ENCODE peak calls at places on chromosomes 12 and 14, in four cellular contexts. C, W, L and Q are unnamed samples.

GRCh38 chr14:99724196-99724891 is 40.2 kb downstream of the CYP46A1 start:
- DNase-seq in C (no peak), W (no peak), L (no peak), Q (no peak)

GRCh38 chr12:9773216-9773877 is 12.6 kb upstream of the CD69 start:
- DNase-seq in C (no peak), W (no peak), L (no peak), Q (no peak)

GRCh38 chr12:20125259-20125919 is 242.9 kb upstream of the PDE3A start:
- DNase-seq in C (no peak), W (no peak), L (no peak), Q (no peak)

GRCh38 chr12:127819066-127819465 is 447.9 kb upstream of the TMEM132C start:
- DNase-seq in C (no peak), W (no peak), L (no peak), Q (no peak)

GRCh38 chr12:17527021-17527420 is 563.0 kb downstream of the RERGL start:
- DNase-seq in C (no peak), W (no peak), L (no peak), Q (no peak)

GRCh38 chr14:53458368-53458814 is 305.3 kb upstream of the DDHD1 start:
- DNase-seq in C (no peak), W (peak), L (no peak), Q (no peak)

GRCh38 chr14:93114068-93114710 is 1.5 kb downstream of the ITPK1 start:
- DNase-seq in C (no peak), W (no peak), L (no peak), Q (no peak)

GRCh38 chr12:9793774-9794395 is 33.2 kb upstream of the CD69 start:
- DNase-seq in C (no peak), W (no peak), L (no peak), Q (no peak)

GRCh38 chr12:108833757-108834472 is 23.5 kb downstream of the SSH1 start:
- DNase-seq in C (no peak), W (no peak), L (peak), Q (peak)

GRCh38 chr12:108833355-108833733 is 24.0 kb downstream of the SSH1 start:
- DNase-seq in C (no peak), W (peak), L (peak), Q (peak)

GRCh38 chr12:108832208-108832607 is 25.2 kb downstream of the SSH1 start:
- DNase-seq in C (no peak), W (no peak), L (no peak), Q (no peak)

GRCh38 chr12:108831309-108831991 is 25.9 kb downstream of the SSH1 start:
- DNase-seq in C (no peak), W (no peak), L (no peak), Q (no peak)

DNA sequence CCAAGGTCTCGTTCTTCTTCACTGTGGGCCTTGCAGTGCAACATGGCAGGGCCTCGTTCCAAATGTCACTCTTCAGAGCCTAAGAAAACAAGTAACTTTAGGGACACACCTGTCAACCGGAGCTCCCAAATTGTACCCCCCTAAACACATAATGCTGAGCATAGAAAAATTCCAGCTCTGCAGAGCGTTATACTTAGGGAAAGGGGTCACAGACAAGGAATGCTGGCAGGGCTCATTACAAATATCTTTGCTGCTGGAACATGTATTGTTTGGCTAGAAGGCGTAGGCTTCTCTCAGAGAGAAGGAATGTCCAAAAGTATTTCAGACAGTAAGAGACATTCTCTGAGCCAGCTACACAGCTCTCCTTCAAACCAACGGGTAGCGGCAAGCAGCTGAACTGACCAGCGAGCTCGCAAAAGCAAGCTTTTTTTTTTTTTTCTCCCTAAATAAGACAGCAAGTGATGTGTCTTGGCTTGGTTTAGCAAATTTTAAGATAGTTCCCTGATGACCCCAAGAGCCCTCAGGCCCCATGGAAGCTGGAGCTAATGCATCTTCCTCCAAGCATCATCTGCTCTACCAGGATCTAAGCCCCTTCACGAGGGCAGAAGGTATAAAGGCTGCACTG is 24.5 kb downstream of the SSH1 start:
- DNase-seq in C (no peak), W (peak), L (no peak), Q (peak)
- H3K4me3 ChIP-seq in C (peak), W (no peak), L (peak), Q (peak)

GRCh38 chr12:30764251-30764650 is 9.5 kb upstream of the CAPRIN2 start:
- DNase-seq in C (no peak), W (no peak), L (no peak), Q (no peak)
- H3K4me3 ChIP-seq in C (no peak), W (no peak), L (no peak), Q (no peak)

GRCh38 chr14:70257526-70257925 is 68.8 kb upstream of the SLC8A3 start:
- DNase-seq in C (no peak), W (no peak), L (no peak), Q (no peak)

GRCh38 chr14:70254476-70254961 is 65.8 kb upstream of the SLC8A3 start:
- DNase-seq in C (no peak), W (no peak), L (peak), Q (peak)

GRCh38 chr14:70259420-70259819 is 70.7 kb upstream of the SLC8A3 start:
- DNase-seq in C (no peak), W (no peak), L (no peak), Q (no peak)
- H3K4me3 ChIP-seq in C (no peak), W (no peak), L (no peak), Q (no peak)

DNA sequence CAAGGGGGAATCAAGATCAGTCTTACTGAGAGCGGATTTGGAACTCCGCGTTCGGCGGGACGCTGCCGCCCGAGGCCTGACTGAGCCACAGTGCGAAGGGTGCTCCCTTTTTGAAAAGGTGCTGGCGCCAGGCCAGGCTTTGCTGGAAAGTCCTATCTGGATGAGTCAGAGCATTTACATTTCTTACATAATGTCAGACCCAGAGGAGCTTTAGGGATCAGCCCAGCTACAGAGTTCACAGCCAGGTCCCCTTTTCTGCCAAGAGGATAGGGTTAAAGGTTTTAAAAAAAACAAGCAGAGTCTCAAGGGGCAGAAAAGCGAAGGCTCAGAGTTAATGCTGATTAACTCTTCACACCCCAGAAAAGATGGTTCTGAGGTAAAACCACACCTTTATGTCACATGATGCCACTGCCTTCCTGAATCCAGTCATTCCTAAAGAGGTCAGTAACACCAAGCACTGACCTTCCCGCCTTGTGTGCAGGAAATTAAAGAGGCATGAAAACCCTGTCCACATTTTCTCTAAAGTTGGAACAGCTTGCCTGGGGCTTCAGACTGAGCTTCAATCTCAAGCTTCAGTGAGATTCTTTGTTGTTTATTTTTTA is 11.7 kb upstream of the FBXL14 start:
- DNase-seq in C (peak), W (peak), L (peak), Q (peak)
- H3K4me3 ChIP-seq in C (peak), W (peak), L (peak), Q (peak)

GRCh38 chr12:32686340-32686739 is 7.2 kb downstream of the DNM1L start:
- DNase-seq in C (no peak), W (no peak), L (no peak), Q (no peak)

GRCh38 chr12:32679091-32679909 is at the start of gene DNM1L:
- DNase-seq in C (peak), W (peak), L (peak), Q (peak)

GRCh38 chr12:32679910-32680217 is 763 bp downstream of the DNM1L start:
- DNase-seq in C (no peak), W (no peak), L (no peak), Q (no peak)

GRCh38 chr12:32681272-32681671 is 2.2 kb downstream of the DNM1L start:
- DNase-seq in C (no peak), W (no peak), L (no peak), Q (no peak)

DNA sequence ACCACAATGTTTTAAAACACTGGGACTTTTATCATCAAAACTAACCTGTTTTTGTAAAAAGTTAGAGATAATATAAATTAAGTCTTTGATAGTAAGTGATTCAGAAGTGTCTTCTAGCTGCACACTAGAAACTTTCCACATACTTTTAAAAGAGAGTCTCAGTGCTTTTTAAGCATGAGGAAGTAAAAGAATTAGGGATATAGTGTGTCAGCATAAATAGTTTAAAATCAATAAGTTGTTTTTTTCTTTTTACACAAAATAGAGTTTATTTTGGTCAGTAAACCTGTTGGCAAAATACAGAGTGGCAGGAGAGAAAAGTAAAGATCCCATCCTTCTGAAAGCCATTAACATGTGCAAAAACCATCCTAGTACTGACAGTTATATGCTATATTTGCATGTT is 1.7 kb downstream of the DNM1L start:
- DNase-seq in C (no peak), W (no peak), L (no peak), Q (no peak)
- H3K4me3 ChIP-seq in C (peak), W (no peak), L (peak), Q (peak)

GRCh38 chr12:46825526-46826414 is at the start of gene SLC38A4:
- DNase-seq in C (no peak), W (peak), L (peak), Q (peak)

GRCh38 chr12:46835785-46836184 is 10.0 kb upstream of the SLC38A4 start:
- DNase-seq in C (no peak), W (no peak), L (no peak), Q (no peak)

GRCh38 chr12:46830731-46831334 is 5.0 kb upstream of the SLC38A4 start:
- DNase-seq in C (no peak), W (no peak), L (peak), Q (no peak)

GRCh38 chr12:46832084-46832704 is 6.4 kb upstream of the SLC38A4 start:
- DNase-seq in C (no peak), W (no peak), L (no peak), Q (no peak)

DNA sequence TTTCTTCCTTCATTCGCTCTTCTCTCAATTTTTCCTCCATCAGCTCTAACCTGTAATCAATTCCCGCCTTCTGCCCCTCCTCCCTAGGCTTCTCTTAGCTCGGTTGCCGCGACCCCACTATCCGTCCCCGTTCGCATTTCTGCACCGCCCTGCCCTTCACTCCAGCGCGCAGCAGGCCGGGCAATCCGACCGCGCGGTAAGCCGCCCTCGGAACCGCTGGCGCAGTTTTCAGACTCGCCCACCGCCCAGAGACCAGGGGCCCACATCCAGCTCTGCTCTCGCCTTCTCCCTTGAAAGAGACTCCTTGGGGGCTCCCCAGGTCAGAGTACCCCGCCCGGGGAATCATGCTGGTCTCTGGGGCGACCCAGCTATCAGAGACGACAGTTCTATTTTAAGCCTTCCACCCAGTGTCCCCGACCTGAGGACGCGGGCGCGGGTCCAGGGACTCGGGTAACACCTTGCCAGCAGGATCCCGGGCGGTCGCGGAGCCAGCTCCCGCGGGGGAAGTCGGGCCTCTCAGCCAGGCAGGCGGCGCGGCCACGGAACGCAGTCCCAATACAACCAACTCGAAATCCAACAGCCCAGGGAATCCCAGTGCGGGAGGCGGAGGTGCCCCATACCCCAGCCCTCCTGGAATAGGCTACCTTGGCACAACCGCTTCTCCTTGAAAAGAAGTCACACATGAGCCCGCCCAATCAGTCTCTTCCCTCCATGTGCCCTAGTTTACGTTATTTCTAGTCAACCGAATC is 5.7 kb upstream of the SLC38A4 start:
- DNase-seq in C (no peak), W (no peak), L (peak), Q (peak)
- H3K4me3 ChIP-seq in C (peak), W (no peak), L (peak), Q (peak)

DNA sequence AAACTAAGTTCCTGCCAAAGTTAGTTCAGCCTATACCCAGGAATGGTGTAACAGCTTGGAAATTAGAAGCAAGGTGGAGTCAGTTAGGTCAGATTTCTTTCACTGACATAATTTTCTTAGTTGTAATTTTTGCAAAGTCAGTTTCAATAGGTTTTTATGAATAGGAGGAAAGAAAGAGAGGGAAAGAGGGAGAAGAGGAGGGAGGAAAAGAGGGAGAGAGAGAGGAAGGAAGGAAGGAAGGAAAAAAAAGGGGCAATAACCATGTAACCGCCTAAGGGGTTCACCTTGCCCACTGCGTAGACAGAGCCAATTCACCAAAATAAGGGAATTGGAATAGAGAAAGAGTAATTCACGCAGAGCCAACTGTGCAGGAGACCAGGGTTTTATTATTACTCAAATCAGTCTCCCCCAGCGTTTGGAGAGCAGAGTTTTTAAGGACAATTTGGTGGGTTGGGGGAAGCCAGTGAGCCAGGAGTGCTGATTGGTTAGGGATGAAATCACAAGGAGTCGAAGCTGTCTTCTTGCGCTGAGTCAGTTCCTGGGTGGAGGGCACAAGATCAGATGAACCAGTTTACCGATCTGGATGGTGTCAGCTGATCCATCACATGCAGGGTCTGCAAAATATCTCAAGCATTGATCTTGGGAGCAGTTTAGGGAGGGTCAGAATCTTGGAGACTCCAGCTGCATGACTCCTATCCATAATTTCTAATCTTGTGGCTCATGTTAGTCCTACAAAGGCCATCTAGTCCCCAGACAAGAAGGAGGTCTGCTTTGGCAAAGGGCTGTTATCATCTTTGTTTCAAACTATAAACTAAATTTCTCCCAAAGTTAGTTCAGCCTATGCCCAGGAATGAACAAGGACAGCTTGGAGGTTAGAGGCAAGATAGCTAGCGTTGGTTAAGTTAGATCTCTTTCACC is 126.0 kb upstream of the AMIGO2 start:
- DNase-seq in C (no peak), W (no peak), L (no peak), Q (no peak)
- H3K4me3 ChIP-seq in C (no peak), W (no peak), L (no peak), Q (no peak)

DNA sequence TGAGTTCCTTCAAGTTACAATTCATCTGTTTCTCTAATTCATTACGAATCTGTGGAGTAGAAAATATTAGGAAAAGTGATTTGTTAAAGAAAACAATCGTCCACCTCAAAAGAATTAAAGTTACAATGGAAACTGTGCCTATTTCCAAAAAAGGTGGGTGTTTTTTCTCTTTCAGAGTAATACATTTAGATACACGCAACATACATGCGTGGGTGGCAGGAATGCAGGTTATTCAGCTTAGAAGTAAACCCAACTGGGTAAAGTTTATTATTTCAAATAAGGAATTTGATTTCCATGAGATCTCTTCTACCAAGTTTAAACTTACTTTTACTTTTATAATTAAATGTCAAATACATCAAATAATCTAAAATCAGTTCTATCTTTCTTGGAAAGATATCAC is 52.2 kb downstream of the SSH1 start:
- DNase-seq in C (no peak), W (no peak), L (no peak), Q (no peak)
- H3K4me3 ChIP-seq in C (no peak), W (no peak), L (no peak), Q (no peak)